ENCODE peak calls at places on chromosomes 4 and X, in five cellular contexts. M is CD8-positive, alpha-beta T cell; D is activated naive CD8-positive, alpha-beta T cell treated with anti-CD3 and anti-CD28 coated beads, Interleukin-2, amount 50 U/mL, for 24 hours; B is heart left ventricle; K is pancreas. Y is an unnamed sample.

GRCh38 chr4:158778065-158778711 is 9.4 kb downstream of the FNIP2 start:
- ATAC-seq in M (peak; percentile 75), D (peak; percentile 82), B (no peak), K (peak; percentile 34), Y (no peak)

GRCh38 chrX:102650903-102651241 is 411 bp upstream of the GPRASP1 start:
- ATAC-seq in M (peak; percentile 8), D (no peak), B (peak; percentile 29), K (peak; percentile 46), Y (peak; percentile 12)

GRCh38 chr4:2812600-2812932 is 19.7 kb downstream of the SH3BP2 start:
- ATAC-seq in M (no peak), D (peak; percentile 8), B (no peak), K (no peak), Y (no peak)

GRCh38 chr4:183631577-183632198 is 27.3 kb downstream of the RWDD4 start:
- ATAC-seq in M (no peak), D (no peak), B (no peak), K (peak; percentile 35), Y (no peak)

GRCh38 chr4:152784490-152785195 is 4.9 kb downstream of the ARFIP1 start:
- ATAC-seq in M (no peak), D (no peak), B (no peak), K (no peak), Y (peak; percentile 32)

GRCh38 chr4:144634978-144635747 is 10.8 kb upstream of the HHIP start:
- ATAC-seq in M (no peak), D (no peak), B (no peak), K (no peak), Y (no peak)

GRCh38 chrX:118152721-118153120 is 36.1 kb upstream of the KLHL13 start:
- ATAC-seq in M (no peak), D (no peak), B (peak; percentile 39), K (no peak), Y (no peak)

GRCh38 chrX:134377537-134377936 is 82.4 kb upstream of the HPRT1 start:
- ATAC-seq in M (no peak), D (no peak), B (no peak), K (peak; percentile 29), Y (no peak)

GRCh38 chr4:84215218-84215617 is 283.9 kb downstream of the NKX6-1 start:
- ATAC-seq in M (no peak), D (no peak), B (no peak), K (no peak), Y (no peak)

GRCh38 chr4:173272987-173273386 is 61.2 kb downstream of the HMGB2 start:
- ATAC-seq in M (no peak), D (no peak), B (no peak), K (no peak), Y (no peak)

GRCh38 chr4:89009653-89010369 is 47.2 kb downstream of the FAM13A start:
- ATAC-seq in M (no peak), D (no peak), B (no peak), K (peak; percentile 75), Y (no peak)

GRCh38 chrX:139429913-139430312 is 100.6 kb upstream of the F9 start:
- ATAC-seq in M (no peak), D (no peak), B (no peak), K (no peak), Y (no peak)

GRCh38 chrX:12089740-12090139 is 48.5 kb upstream of the FRMPD4 start:
- ATAC-seq in M (no peak), D (no peak), B (no peak), K (no peak), Y (no peak)

GRCh38 chr4:167380964-167381363 is 146.7 kb upstream of the SPOCK3 start:
- ATAC-seq in M (no peak), D (no peak), B (no peak), K (no peak), Y (no peak)

GRCh38 chr4:172727631-172728030 is 441.0 kb upstream of the GALNT7 start:
- ATAC-seq in M (no peak), D (no peak), B (no peak), K (no peak), Y (no peak)

GRCh38 chr4:170089274-170089742 is 448 bp downstream of the AADAT start:
- ATAC-seq in M (no peak), D (peak; percentile 22), B (peak; percentile 45), K (peak; percentile 43), Y (peak; percentile 30)

GRCh38 chrX:47579537-47579936 is 2.7 kb upstream of the TIMP1 start:
- ATAC-seq in M (no peak), D (peak; percentile 62), B (no peak), K (peak; percentile 40), Y (peak; percentile 17)

GRCh38 chr4:96162631-96163030 is 322.7 kb downstream of the PDHA2 start:
- ATAC-seq in M (no peak), D (no peak), B (no peak), K (no peak), Y (no peak)

GRCh38 chr4:161320377-161320776 is 843.4 kb downstream of the FSTL5 start:
- ATAC-seq in M (no peak), D (no peak), B (no peak), K (peak; percentile 34), Y (no peak)

GRCh38 chr4:187289371-187289770 is 565.7 kb upstream of the FAT1 start:
- ATAC-seq in M (no peak), D (no peak), B (no peak), K (no peak), Y (no peak)

Y was measured in esophagus mucosa.